ENCODE peak calls at places on chromosome 21, in four cellular contexts. O is BJ, W is HCT116, H is uterus. L is an unnamed sample.

GRCh38 chr21:28099296-28099695 is 893.4 kb downstream of the LTN1 start:
- DNase-seq in O (no peak), W (no peak), H (peak; percentile 58), L (peak; percentile 77)

GRCh38 chr21:37367301-37367757 is 756 bp downstream of the DYRK1A start:
- DNase-seq in O (no peak), W (no peak), H (no peak), L (no peak)

GRCh38 chr21:34996304-34997081 is 52.6 kb downstream of the RUNX1 start:
- DNase-seq in O (no peak), W (no peak), H (peak; percentile 42), L (peak; percentile 85)

GRCh38 chr21:35414511-35415139 is 365.5 kb upstream of the RUNX1 start:
- DNase-seq in O (no peak), W (no peak), H (no peak), L (no peak)

GRCh38 chr21:46195595-46196195 is 11.4 kb upstream of the SPATC1L start:
- DNase-seq in O (no peak), W (no peak), H (peak; percentile 9), L (peak; percentile 39)

GRCh38 chr21:42120904-42121535 is 49.9 kb downstream of the UMODL1 start:
- DNase-seq in O (no peak), W (no peak), H (no peak), L (no peak)

GRCh38 chr21:45318556-45319341 is 31.1 kb upstream of the POFUT2 start:
- DNase-seq in O (no peak), W (peak; percentile 40), H (peak; percentile 65), L (peak; percentile 88)

GRCh38 chr21:21807598-21807903 is 809.3 kb downstream of the NCAM2 start:
- DNase-seq in O (no peak), W (no peak), H (no peak), L (no peak)

GRCh38 chr21:33267250-33267649 is 1.1 kb downstream of the IL10RB start:
- DNase-seq in O (no peak), W (no peak), H (no peak), L (no peak)

GRCh38 chr21:44854664-44855446 is 18.6 kb downstream of the PTTG1IP start:
- DNase-seq in O (no peak), W (no peak), H (no peak), L (no peak)

GRCh38 chr21:44793269-44794030 is 8.2 kb downstream of the UBE2G2 start:
- DNase-seq in O (no peak), W (peak; percentile 24), H (peak; percentile 33), L (no peak)

GRCh38 chr21:40457741-40458140 is 389.2 kb downstream of the DSCAM start:
- DNase-seq in O (no peak), W (no peak), H (no peak), L (no peak)

GRCh38 chr21:17537299-17537698 is 24.5 kb downstream of the CXADR start:
- DNase-seq in O (no peak), W (no peak), H (no peak), L (no peak)

GRCh38 chr21:24217141-24217540 is 1390.1 kb downstream of the MRPL39 start:
- DNase-seq in O (no peak), W (no peak), H (no peak), L (no peak)

GRCh38 chr21:36754241-36754881 is 55.4 kb downstream of the SIM2 start:
- DNase-seq in O (no peak), W (no peak), H (no peak), L (no peak)

GRCh38 chr21:34072145-34073031 is 990 bp upstream of the MRPS6 start:
- DNase-seq in O (no peak), W (no peak), H (no peak), L (peak; percentile 79)

GRCh38 chr21:37886120-37886519 is 30.1 kb downstream of the KCNJ6 start:
- DNase-seq in O (no peak), W (no peak), H (no peak), L (no peak)

GRCh38 chr21:45856940-45857339 is 124.6 kb upstream of the COL6A1 start:
- DNase-seq in O (no peak), W (no peak), H (no peak), L (no peak)

GRCh38 chr21:29514652-29515247 is 216.0 kb downstream of the BACH1 start:
- DNase-seq in O (no peak), W (no peak), H (no peak), L (no peak)

GRCh38 chr21:33551664-33552063 is 8.8 kb downstream of the SON start:
- DNase-seq in O (no peak), W (no peak), H (no peak), L (no peak)

GRCh38 chr21:24118738-24119470 is 1488.4 kb downstream of the MRPL39 start:
- DNase-seq in O (no peak), W (no peak), H (no peak), L (no peak)

GRCh38 chr21:44299085-44299457 is 782 bp upstream of the PFKL start:
- DNase-seq in O (no peak), W (no peak), H (no peak), L (no peak)

GRCh38 chr21:16241500-16241963 is 511.8 kb downstream of the USP25 start:
- DNase-seq in O (no peak), W (no peak), H (no peak), L (no peak)

GRCh38 chr21:38244885-38245869 is 11.6 kb upstream of the KCNJ15 start:
- DNase-seq in O (peak; percentile 91), W (no peak), H (no peak), L (no peak)

GRCh38 chr21:29730281-29730680 is 209.5 kb downstream of the GRIK1 start:
- DNase-seq in O (peak; percentile 15), W (no peak), H (no peak), L (no peak)

GRCh38 chr21:46050651-46051378 is 47.1 kb upstream of the COL6A2 start:
- DNase-seq in O (no peak), W (no peak), H (no peak), L (peak; percentile 69)

L was measured in sigmoid colon.